ENCODE peak calls at places on chromosomes 16 and 17, in five cellular contexts. K is astrocyte, M is PC-9, C is cardiac muscle cell, U is neural progenitor cell. O is an unnamed sample. For H3K4me1, the result is how much of the 10 kb centered on the place peaks cover.

GRCh38 chr17:61058066-61058465 is 341.6 kb upstream of the TBX2 start:
- DNase-seq in U (no peak), M (no peak), K (no peak), C (no peak), O (no peak)

GRCh38 chr17:66791337-66791736 is 43.6 kb upstream of the CACNG5 start:
- DNase-seq in M (no peak), K (no peak), U (no peak), C (no peak), O (peak)

GRCh38 chr17:36880506-36880905 is 56.8 kb upstream of the LHX1 start:
- DNase-seq in M (no peak), K (no peak), U (no peak), C (no peak), O (no peak)

GRCh38 chr17:8436169-8436932 is 667 bp downstream of the NDEL1 start:
- DNase-seq in M (peak), K (peak), U (peak), C (peak), O (peak)

GRCh38 chr17:12659500-12659899 is 6.2 kb upstream of the MYOCD start:
- DNase-seq in K (peak), C (peak), M (no peak), U (no peak), O (no peak)

GRCh38 chr17:33390479-33391027 is 97.5 kb upstream of the ASIC2 start:
- DNase-seq in K (no peak), U (no peak), M (no peak), C (peak), O (no peak)

GRCh38 chr17:8503807-8504206 is 68.1 kb downstream of the NDEL1 start:
- DNase-seq in U (no peak), K (no peak), C (no peak), M (no peak), O (peak)

GRCh38 chr16:2532494-2533141 is 1.4 kb upstream of the CEMP1 start:
- DNase-seq in U (peak), C (peak), M (peak), K (peak), O (peak)

GRCh38 chr17:64084086-64084939 is 45.6 kb downstream of the ERN1 start:
- DNase-seq in U (no peak), C (peak), M (no peak), K (peak), O (no peak)

GRCh38 chr17:2814049-2814448 is 17.8 kb downstream of the RAP1GAP2 start:
- DNase-seq in K (no peak), C (no peak), M (no peak), U (no peak), O (no peak)
- H3K4me3 ChIP-seq in K (no peak), C (no peak), M (no peak), U (no peak), O (peak)

GRCh38 chr16:19710991-19711545 is 7.0 kb downstream of the KNOP1 start:
- DNase-seq in K (no peak), C (no peak), M (no peak), U (peak), O (no peak)
- TF ChIP-seq CTCF in K (no peak), C (no peak), M (no peak), U (peak), O (no peak)

GRCh38 chr16:13856811-13857511 is 63.0 kb upstream of the ERCC4 start:
- DNase-seq in M (no peak), U (no peak), K (no peak), C (no peak), O (no peak)

GRCh38 chr16:13856398-13856797 is 63.6 kb upstream of the ERCC4 start:
- DNase-seq in U (no peak), C (no peak), K (no peak), M (no peak), O (no peak)

GRCh38 chr16:13848795-13849194 is 71.2 kb upstream of the ERCC4 start:
- DNase-seq in C (no peak), U (no peak), M (no peak), K (no peak), O (no peak)

DNA sequence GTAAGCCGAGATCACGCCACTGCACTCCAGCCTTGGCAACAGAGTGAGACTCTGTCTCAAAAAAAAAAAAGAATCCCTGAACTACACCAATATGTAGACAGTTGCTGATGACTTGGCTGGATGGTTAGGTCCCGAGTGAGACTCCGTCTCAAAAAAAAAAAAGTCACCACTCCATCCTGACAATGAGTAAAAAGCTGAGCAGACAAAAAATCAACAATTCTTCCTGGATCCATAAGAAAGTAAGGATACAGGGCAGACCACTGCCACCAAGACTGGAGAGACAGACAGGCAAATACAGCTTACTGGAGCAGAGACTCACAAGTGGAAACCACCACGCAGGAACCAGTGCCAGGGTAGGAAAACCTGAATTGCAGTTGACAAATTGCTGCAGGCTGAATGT is 67.1 kb upstream of the ERCC4 start:
- DNase-seq in U (no peak), M (no peak), C (no peak), K (no peak), O (no peak)
- H3K4me1 ChIP-seq in U (under half), M (under half), C (under half), K (under half), O (under half)

DNA sequence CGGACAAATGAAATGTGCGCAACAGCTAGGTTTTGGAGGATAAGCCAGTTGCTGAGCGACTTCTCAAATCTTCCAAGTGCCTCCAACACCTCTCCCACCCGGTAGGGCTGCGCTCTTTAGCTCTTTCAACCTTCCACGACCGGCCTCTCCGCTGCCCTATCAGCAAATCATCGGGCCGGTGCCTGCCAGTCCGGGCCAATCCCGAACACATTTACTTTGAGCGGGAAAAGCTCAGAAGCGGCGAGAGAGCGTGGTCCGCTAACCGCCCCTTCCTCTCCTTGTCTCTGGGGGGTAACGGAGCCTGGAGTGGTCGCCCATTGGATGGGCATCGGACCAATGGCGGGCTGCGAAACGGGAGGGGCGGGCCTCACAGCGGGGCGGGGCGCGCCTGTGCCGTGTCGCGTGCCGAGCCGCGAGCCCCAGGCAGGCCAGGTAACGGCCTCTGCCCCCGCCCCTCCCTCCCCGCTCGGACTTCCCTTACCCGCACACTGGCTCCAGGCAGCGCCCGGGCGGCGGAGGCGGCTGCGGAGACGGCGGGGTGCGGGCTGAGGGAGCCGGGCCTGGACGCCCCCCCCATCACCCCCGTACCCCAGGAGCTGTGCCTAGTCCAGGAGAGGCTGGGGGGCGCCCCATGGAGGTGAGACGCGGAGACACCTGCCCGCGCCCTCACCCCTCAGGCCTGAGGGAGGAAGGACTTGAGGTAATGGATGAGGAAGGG is at the start of gene MEIOC:
- DNase-seq in M (no peak), U (peak), K (no peak), C (peak), O (peak)
- H3K4me3 ChIP-seq in M (no peak), U (peak), K (peak), C (peak), O (no peak)

GRCh38 chr17:40726919-40727318 is 23.4 kb upstream of the KRT24 start:
- DNase-seq in M (no peak), C (no peak), K (no peak), U (peak), O (no peak)
- TF ChIP-seq CTCF in M (peak), C (peak), K (peak), U (peak), O (peak)

DNA sequence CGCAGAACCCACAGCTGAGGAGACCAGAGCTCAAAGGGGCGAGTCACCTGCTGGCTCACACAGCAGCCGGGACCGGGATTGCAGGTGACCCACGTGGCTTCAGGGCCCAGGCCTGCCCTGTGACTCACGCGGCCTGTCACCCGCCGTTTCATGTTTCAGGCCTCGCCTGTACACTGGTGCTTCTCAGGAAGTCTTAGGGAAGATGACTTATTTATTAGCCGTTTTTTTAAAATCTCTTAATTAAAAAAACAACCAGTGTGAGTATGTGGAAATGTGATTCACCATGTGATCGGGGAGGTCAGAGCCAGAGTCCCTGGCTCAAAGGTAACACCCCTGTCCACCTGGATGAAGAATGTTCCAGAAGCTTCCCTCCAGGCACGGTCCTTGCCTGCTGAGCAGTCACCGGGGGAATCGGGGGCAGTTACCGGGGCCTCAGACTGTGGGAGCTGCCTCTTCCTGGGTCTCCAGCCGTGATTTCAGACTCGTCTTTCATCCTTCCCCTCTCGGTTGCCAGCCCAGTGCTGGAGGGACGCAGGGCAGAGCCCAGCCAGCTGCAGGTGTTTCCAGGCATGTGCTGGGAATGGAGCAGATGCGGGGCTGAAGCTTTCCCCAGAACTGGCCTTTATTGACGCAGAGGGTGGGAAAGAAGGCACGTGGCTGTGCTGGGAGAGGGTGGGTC is 49.3 kb downstream of the CMIP start:
- DNase-seq in C (peak), U (no peak), M (peak), K (peak), O (peak)
- H3K4me1 ChIP-seq in C (under half), U (under half), M (under half), K (under half), O (half or more)

GRCh38 chr17:81062014-81062413 is 27.1 kb downstream of the BAIAP2 start:
- DNase-seq in K (no peak), U (no peak), C (no peak), M (no peak), O (no peak)
- H3K4me3 ChIP-seq in K (no peak), U (no peak), C (no peak), M (no peak), O (no peak)

O was measured in upper lobe of left lung.